ENCODE peak calls at places on chromosomes 12 and 14, in nine cellular contexts. X, H, A, W, K, V, N, D and G are unnamed samples.

GRCh38 chr12:117850048-117850447 is 118.7 kb downstream of the KSR2 start:
- DNase-seq in D (peak), H (peak), V (no peak), W (peak), K (no peak), X (no peak), N (no peak), A (peak), G (no peak)

GRCh38 chr14:91374897-91375747 is 42.5 kb downstream of the CCDC88C start:
- DNase-seq in H (no peak), K (no peak), W (no peak), V (no peak), N (no peak), X (no peak), A (no peak), D (no peak), G (no peak)

GRCh38 chr14:105529506-105530445 is 3.4 kb downstream of the TMEM121 start:
- DNase-seq in N (no peak), K (no peak), V (no peak), W (no peak), A (no peak), X (no peak), D (no peak), H (no peak), G (no peak)

GRCh38 chr14:95876769-95877490 is at the start of gene TUNAR:
- DNase-seq in X (no peak), A (peak), K (no peak), H (no peak), W (peak), V (no peak), D (peak), N (no peak), G (no peak)

GRCh38 chr14:65456247-65456646 is 43.7 kb downstream of the FUT8 start:
- DNase-seq in W (no peak), V (no peak), X (no peak), A (no peak), N (no peak), H (no peak), D (no peak), K (no peak), G (no peak)

GRCh38 chr14:102863381-102863780 is 59.1 kb upstream of the AMN start:
- DNase-seq in K (no peak), N (no peak), H (no peak), V (no peak), X (no peak), W (no peak), D (no peak), A (no peak), G (no peak)

GRCh38 chr14:30240685-30241084 is 313.0 kb upstream of the PRKD1 start:
- DNase-seq in W (no peak), D (no peak), H (no peak), A (no peak), V (no peak), X (no peak), N (no peak), K (no peak), G (no peak)

GRCh38 chr14:90732142-90732541 is 84.1 kb downstream of the TTC7B start:
- DNase-seq in D (no peak), A (no peak), K (no peak), H (no peak), N (no peak), V (no peak), X (no peak), W (no peak), G (no peak)

GRCh38 chr14:30225171-30225570 is 297.5 kb upstream of the PRKD1 start:
- DNase-seq in X (no peak), H (peak), V (no peak), D (no peak), N (no peak), W (no peak), K (no peak), A (no peak), G (no peak)